ENCODE peak calls at places on chromosomes 3 and 15, in five cellular contexts. U, I, L, E and B are unnamed samples.

GRCh38 chr3:174533286-174533685 is 325.8 kb upstream of the NAALADL2 start:
- DNase-seq in U (no peak), I (no peak), L (peak), E (peak), B (no peak)

GRCh38 chr3:54294214-54294613 is 171.9 kb downstream of the CACNA2D3 start:
- DNase-seq in U (no peak), I (no peak), L (no peak), E (no peak), B (no peak)

GRCh38 chr3:187616307-187616939 is 53.8 kb downstream of the SST start:
- DNase-seq in U (peak), I (peak), L (peak), E (peak), B (peak)

GRCh38 chr3:82423485-82423884 is 662.0 kb upstream of the GBE1 start:
- DNase-seq in U (no peak), I (no peak), L (no peak), E (no peak), B (no peak)

GRCh38 chr3:140767536-140767935 is 89.7 kb downstream of the TRIM42 start:
- DNase-seq in U (no peak), I (no peak), L (no peak), E (no peak), B (no peak)

GRCh38 chr3:4507010-4507596 is 14.0 kb downstream of the ITPR1 start:
- DNase-seq in U (no peak), I (no peak), L (no peak), E (no peak), B (no peak)

GRCh38 chr15:101277038-101277822 is at the start of gene SELENOS:
- DNase-seq in U (peak), I (peak), L (peak), E (peak), B (no peak)

GRCh38 chr3:10284496-10284895 is 8.3 kb downstream of the GHRL start:
- DNase-seq in U (no peak), I (no peak), L (no peak), E (no peak), B (no peak)

GRCh38 chr15:62505761-62506160 is 340.7 kb upstream of the C2CD4B start:
- DNase-seq in U (no peak), I (no peak), L (no peak), E (no peak), B (peak)

GRCh38 chr3:56980798-56981390 is 79.6 kb upstream of the SPATA12 start:
- DNase-seq in U (peak), I (no peak), L (peak), E (peak), B (no peak)

GRCh38 chr3:73622135-73622534 is 2.6 kb downstream of the PDZRN3 start:
- DNase-seq in U (no peak), I (peak), L (no peak), E (no peak), B (peak)

GRCh38 chr3:72179107-72179464 is 394.1 kb upstream of the PROK2 start:
- DNase-seq in U (no peak), I (no peak), L (no peak), E (no peak), B (no peak)

GRCh38 chr3:101184111-101184510 is 136.3 kb downstream of the IMPG2 start:
- DNase-seq in U (no peak), I (no peak), L (no peak), E (no peak), B (no peak)

GRCh38 chr3:189947948-189948723 is 172.6 kb downstream of the P3H2 start:
- DNase-seq in U (no peak), I (peak), L (no peak), E (peak), B (no peak)

GRCh38 chr15:79849789-79850188 is 47.0 kb downstream of the MTHFS start:
- DNase-seq in U (peak), I (no peak), L (no peak), E (peak), B (peak)

GRCh38 chr3:64345351-64345750 is 120.1 kb upstream of the PRICKLE2 start:
- DNase-seq in U (no peak), I (no peak), L (peak), E (no peak), B (no peak)

GRCh38 chr3:114727373-114727772 is 419.7 kb downstream of the ZBTB20 start:
- DNase-seq in U (no peak), I (no peak), L (no peak), E (no peak), B (no peak)

GRCh38 chr3:143644370-143645089 is 203.7 kb downstream of the SLC9A9 start:
- DNase-seq in U (no peak), I (peak), L (peak), E (peak), B (peak)

GRCh38 chr15:88440021-88440420 is 27.2 kb downstream of the MRPL46 start:
- DNase-seq in U (no peak), I (no peak), L (peak), E (peak), B (no peak)

GRCh38 chr3:52220380-52221026 is 4.9 kb downstream of the TLR9 start:
- DNase-seq in U (peak), I (peak), L (no peak), E (peak), B (peak)

GRCh38 chr15:75022808-75023193 is 589 bp upstream of the PPCDC start:
- DNase-seq in U (no peak), I (no peak), L (no peak), E (no peak), B (no peak)

GRCh38 chr15:82810061-82810862 is 834 bp downstream of the WHAMM start:
- DNase-seq in U (no peak), I (peak), L (no peak), E (peak), B (no peak)

GRCh38 chr15:38168472-38169057 is 84.1 kb upstream of the SPRED1 start:
- DNase-seq in U (no peak), I (no peak), L (no peak), E (no peak), B (no peak)

GRCh38 chr3:40940651-40941050 is 258.7 kb upstream of the CTNNB1 start:
- DNase-seq in U (no peak), I (no peak), L (no peak), E (no peak), B (no peak)

GRCh38 chr3:48826451-48826850 is 21.2 kb downstream of the PRKAR2A start:
- DNase-seq in U (no peak), I (no peak), L (peak), E (peak), B (no peak)

GRCh38 chr3:195239121-195239520 is 31.8 kb downstream of the XXYLT1 start:
- DNase-seq in U (no peak), I (no peak), L (no peak), E (no peak), B (no peak)

GRCh38 chr15:55530861-55531313 is 22.9 kb upstream of the DNAAF4 start:
- DNase-seq in U (no peak), I (no peak), L (peak), E (peak), B (no peak)

GRCh38 chr3:33372218-33373081 is 67.8 kb downstream of the UBP1 start:
- DNase-seq in U (peak), I (peak), L (no peak), E (peak), B (peak)

GRCh38 chr15:63381301-63382192 is at the start of gene CA12:
- DNase-seq in U (peak), I (peak), L (no peak), E (peak), B (no peak)

GRCh38 chr3:13308406-13308805 is 111.7 kb downstream of the NUP210 start:
- DNase-seq in U (no peak), I (peak), L (no peak), E (peak), B (peak)

GRCh38 chr3:156772588-156773206 is 53.5 kb upstream of the LEKR1 start:
- DNase-seq in U (no peak), I (no peak), L (no peak), E (peak), B (no peak)

GRCh38 chr15:40345225-40345866 is 4.6 kb upstream of the CCDC9B start:
- DNase-seq in U (no peak), I (no peak), L (no peak), E (no peak), B (no peak)

GRCh38 chr3:126494204-126494603 is 18.5 kb upstream of the ZXDC start:
- DNase-seq in U (no peak), I (no peak), L (no peak), E (no peak), B (no peak)

GRCh38 chr3:171160326-171160725 is 133.8 kb upstream of the SLC2A2 start:
- DNase-seq in U (no peak), I (no peak), L (no peak), E (peak), B (no peak)

GRCh38 chr3:50374363-50375108 is 15.2 kb upstream of the TMEM115 start:
- DNase-seq in U (no peak), I (no peak), L (no peak), E (no peak), B (no peak)

GRCh38 chr15:38683382-38684242 is 119.0 kb upstream of the RASGRP1 start:
- DNase-seq in U (peak), I (peak), L (no peak), E (no peak), B (no peak)